ENCODE peak calls at places on chromosomes 12 and 14, in five cellular contexts. Z is HL-60, L is transverse colon, T is stomach, P is GM12878. H is an unnamed sample.

GRCh38 chr14:94754391-94754942 is 15.4 kb downstream of the GSC start:
- DNase-seq in Z (no peak), L (no peak), T (no peak), P (no peak), H (no peak)

GRCh38 chr14:94098359-94098758 is 12.2 kb upstream of the IFI27 start:
- DNase-seq in Z (no peak), L (no peak), T (no peak), P (no peak), H (no peak)

GRCh38 chr12:133135747-133136146 is 5.3 kb downstream of the ZNF10 start:
- DNase-seq in Z (no peak), L (no peak), T (no peak), P (no peak), H (no peak)

GRCh38 chr12:120394483-120395367 is 25.8 kb upstream of the MSI1 start:
- DNase-seq in Z (no peak), L (peak), T (peak), P (no peak), H (no peak)

GRCh38 chr14:99003646-99004045 is 268.4 kb downstream of the BCL11B start:
- DNase-seq in Z (no peak), L (no peak), T (no peak), P (no peak), H (no peak)

GRCh38 chr12:89665556-89665955 is 43.1 kb downstream of the ATP2B1 start:
- DNase-seq in Z (no peak), L (no peak), T (no peak), P (no peak), H (no peak)

GRCh38 chr14:39431416-39432178 is 636 bp downstream of the FBXO33 start:
- DNase-seq in Z (no peak), L (peak), T (peak), P (no peak), H (no peak)

GRCh38 chr12:49870501-49871262 is 27.8 kb upstream of the BCDIN3D start:
- DNase-seq in Z (no peak), L (no peak), T (no peak), P (no peak), H (no peak)

GRCh38 chr12:71782007-71782406 is 27.3 kb downstream of the RAB21 start:
- DNase-seq in Z (no peak), L (no peak), T (no peak), P (no peak), H (no peak)

GRCh38 chr12:96141216-96141944 is 52.8 kb upstream of the ELK3 start:
- DNase-seq in Z (no peak), L (no peak), T (no peak), P (no peak), H (no peak)

GRCh38 chr14:101562659-101563351 is 1.5 kb downstream of the DIO3 start:
- DNase-seq in Z (no peak), L (no peak), T (no peak), P (no peak), H (no peak)

GRCh38 chr14:51041117-51041531 is 53.8 kb downstream of the TRIM9 start:
- DNase-seq in Z (no peak), L (peak), T (no peak), P (no peak), H (no peak)

GRCh38 chr14:99581960-99582359 is 22.0 kb downstream of the CCDC85C start:
- DNase-seq in Z (no peak), L (no peak), T (no peak), P (no peak), H (no peak)

DNA sequence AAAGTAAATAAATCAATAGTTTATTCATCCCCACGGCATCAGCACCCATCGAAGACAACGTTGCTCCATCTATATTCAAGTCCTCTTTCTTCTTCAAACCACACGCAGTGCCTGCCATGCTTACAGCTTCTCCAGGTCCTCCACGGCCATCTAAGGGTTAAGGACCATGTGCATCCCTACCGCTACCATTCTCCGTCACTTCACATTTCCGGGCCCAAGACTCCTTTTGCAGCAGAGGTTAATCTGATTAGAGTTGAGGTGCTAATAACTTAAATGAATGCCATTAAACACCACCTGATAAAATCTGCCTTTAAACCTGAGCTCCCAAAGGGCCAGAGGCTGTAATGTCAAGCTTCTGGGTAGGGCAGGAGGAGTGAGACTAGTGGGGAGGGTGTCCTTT is 79.7 kb upstream of the CCND2 start:
- DNase-seq in Z (no peak), L (no peak), T (no peak), P (no peak), H (no peak)
- TF ChIP-seq POLR2AphosphoS5 in Z (no peak), L (no peak), T (no peak), P (no peak), H (no peak)

DNA sequence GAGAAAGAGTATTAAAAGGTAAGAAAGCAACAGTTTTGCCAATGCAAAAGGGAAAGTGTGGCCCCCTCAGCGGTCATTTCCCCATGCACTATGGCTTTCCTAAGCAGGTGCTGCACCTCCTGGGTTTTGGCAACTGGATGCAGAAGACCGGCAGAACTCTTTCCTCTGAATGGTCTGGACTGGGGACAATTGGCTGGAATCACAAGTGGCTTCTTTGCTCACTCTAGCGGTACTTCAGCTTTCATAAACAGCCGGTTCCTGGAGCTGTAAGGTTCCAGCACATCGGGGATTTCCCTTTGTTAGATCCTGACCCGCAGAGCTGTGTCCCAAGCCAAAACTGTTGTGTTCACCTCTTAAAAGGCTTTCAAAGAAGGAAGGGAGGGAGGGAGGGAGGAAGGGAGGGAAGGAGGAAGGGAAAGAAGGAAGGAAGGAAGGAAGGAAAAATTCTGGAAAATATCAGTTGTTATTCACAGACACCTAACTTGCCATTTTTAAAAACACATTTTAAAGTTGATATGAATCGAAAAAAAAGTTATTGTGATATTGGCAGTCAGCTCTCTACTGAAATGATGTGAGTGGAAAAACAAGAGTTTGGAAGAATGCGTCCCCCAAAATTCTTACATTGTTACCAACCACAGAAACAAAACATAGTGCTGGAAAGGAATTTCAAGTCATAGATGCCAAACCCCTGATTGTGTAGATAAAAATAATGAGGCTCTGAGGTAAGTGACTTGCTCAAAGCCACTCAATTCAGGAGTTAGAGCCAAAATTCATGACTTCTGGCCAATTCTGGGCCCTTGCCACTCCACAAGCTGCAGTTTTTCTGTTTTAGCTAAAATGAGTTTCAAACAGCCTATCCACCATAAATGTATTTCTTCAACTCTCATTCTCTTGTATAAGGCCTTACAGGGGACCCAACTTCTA is 220.6 kb upstream of the HMGA2 start:
- DNase-seq in Z (no peak), L (peak), T (peak), P (no peak), H (peak)
- TF ChIP-seq POLR2AphosphoS5 in Z (no peak), L (no peak), T (no peak), P (no peak), H (no peak)

GRCh38 chr12:53052419-53053222 is 2.8 kb downstream of the TNS2 start:
- DNase-seq in Z (no peak), L (peak), T (peak), P (no peak), H (no peak)

GRCh38 chr12:53056296-53056695 is 6.4 kb downstream of the TNS2 start:
- DNase-seq in Z (no peak), L (peak), T (no peak), P (no peak), H (no peak)

GRCh38 chr12:53055471-53056266 is 5.8 kb downstream of the TNS2 start:
- DNase-seq in Z (no peak), L (peak), T (no peak), P (no peak), H (no peak)

GRCh38 chr12:53053223-53054111 is 3.6 kb downstream of the TNS2 start:
- DNase-seq in Z (no peak), L (peak), T (peak), P (no peak), H (no peak)

GRCh38 chr12:53054112-53054878 is 4.4 kb downstream of the TNS2 start:
- DNase-seq in Z (peak), L (peak), T (peak), P (peak), H (no peak)
- TF ChIP-seq POLR2AphosphoS5 in Z (no peak), L (peak), T (peak), P (no peak), H (peak)

DNA sequence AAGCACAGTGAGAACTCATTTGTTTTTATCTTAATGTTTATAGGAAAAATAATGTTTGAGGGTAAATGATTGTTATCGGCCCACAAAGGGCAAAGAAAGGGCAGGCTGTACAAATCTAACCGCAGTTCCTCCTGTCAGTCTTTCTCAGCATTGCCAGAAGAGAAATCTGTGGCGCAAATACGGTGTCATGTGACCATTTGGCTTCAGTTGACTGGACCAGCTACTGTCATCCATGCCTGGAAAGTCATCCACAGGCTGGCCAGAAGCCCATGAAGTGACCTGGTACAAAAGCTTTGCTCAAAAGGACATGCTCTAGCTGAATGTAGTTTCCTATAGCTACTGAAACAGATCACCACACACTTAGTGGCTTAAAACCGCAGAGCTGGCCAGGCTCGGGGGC is 43.6 kb downstream of the HCAR2 start:
- DNase-seq in Z (no peak), L (no peak), T (peak), P (no peak), H (no peak)
- TF ChIP-seq POLR2AphosphoS5 in Z (no peak), L (no peak), T (no peak), P (no peak), H (no peak)

DNA sequence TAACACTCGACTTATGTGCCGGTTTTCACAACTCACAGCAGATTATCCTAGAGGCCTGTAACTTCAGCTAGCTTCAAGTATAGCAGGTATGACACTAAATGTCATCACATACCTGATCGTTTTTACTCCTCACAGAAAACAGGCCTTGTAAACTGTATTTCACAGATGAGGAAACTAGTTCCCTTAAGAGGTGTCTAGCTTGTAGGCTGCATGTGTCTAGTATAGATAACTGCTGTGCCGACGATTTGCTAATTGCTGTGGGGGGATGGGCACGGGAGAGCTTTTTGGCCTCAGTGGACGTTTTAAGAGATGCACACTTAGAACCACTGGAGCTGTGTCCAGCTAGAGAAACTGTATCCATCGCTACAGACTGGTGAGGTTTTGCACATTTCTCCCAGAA is 78.8 kb downstream of the PAPOLA start:
- DNase-seq in Z (no peak), L (no peak), T (no peak), P (no peak), H (no peak)
- TF ChIP-seq POLR2AphosphoS5 in Z (no peak), L (no peak), T (no peak), P (no peak), H (no peak)

DNA sequence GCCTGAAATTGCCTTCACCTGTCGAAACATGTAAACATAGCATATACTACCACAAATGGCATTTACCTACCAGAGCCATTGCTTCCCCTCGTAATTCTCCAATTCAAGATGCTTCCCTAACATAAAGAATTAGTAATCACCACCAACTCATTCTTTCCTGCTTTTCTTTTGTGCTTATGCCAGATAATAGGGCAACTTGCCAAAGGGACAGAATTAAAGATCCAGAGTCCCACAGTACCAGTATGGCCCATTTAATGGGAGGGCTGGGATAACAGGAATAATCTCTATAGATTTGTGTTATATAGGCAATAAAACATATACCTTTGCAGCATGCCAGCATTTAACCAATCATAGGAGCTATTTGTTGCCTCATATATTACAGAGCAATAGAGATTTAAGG is 31.0 kb downstream of the ATF7 start:
- DNase-seq in Z (no peak), L (no peak), T (no peak), P (no peak), H (no peak)
- TF ChIP-seq POLR2AphosphoS5 in Z (no peak), L (no peak), T (no peak), P (no peak), H (no peak)

DNA sequence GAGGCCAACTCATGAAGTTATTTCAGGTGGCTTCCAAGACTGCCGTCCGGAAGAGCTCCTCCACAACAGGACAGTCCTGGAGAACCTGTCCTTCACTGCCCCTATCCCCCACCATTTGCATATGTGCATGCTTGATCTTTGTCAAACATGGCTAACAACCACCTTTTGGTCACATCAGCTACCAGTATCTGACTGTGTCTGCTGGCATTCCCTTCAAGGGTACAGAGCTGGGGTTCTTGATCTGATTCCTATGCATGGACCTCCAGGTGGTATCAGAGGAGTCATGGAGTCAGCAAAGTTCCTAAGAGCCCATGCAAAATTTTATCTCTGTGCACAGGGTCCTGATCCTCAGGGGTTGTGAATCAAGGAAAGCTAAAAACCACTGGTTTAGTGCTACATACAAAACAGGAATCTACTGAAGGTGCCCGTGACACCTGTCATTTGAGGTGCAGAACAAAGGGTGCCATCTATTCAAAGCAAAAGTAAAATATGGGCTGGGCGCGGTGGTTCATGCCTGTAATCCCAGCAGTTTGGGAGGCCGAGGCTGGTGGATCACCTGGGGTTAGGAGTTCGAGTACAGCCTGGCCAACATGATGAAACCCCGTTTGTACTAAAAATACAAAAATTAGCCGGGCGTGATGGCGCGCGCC is 3.8 kb downstream of the PPTC7 start:
- DNase-seq in Z (no peak), L (no peak), T (no peak), P (no peak), H (no peak)
- TF ChIP-seq POLR2AphosphoS5 in Z (no peak), L (no peak), T (no peak), P (peak), H (no peak)

H was measured in Panc1.